ENCODE peak calls at places on chromosomes 13 and 19, in nine cellular contexts. E is thyroid gland, Z is left ventricle myocardium inferior, K is uterus, G is MM.1S, U is mucosa of descending colon, L is astrocyte of the cerebellum, V is HFF-Myc, C is body of pancreas. N is an unnamed sample.

GRCh38 chr13:47241446-47241845 is 344.6 kb upstream of the HTR2A start:
- DNase-seq in E (no peak), Z (no peak), K (no peak), G (no peak), U (no peak), L (no peak), V (no peak), C (no peak), N (no peak)

GRCh38 chr13:74661851-74662250 is 527.6 kb upstream of the KLF12 start:
- DNase-seq in E (no peak), Z (no peak), K (no peak), G (no peak), U (no peak), L (no peak), V (no peak), C (no peak), N (no peak)

GRCh38 chr13:112842931-112843391 is 126.1 kb upstream of the MCF2L start:
- DNase-seq in E (no peak), Z (no peak), K (peak), G (no peak), U (no peak), L (no peak), V (no peak), C (no peak), N (no peak)

GRCh38 chr13:75838366-75839017 is 202.4 kb downstream of the LMO7 start:
- DNase-seq in E (peak), Z (no peak), K (no peak), G (no peak), U (no peak), L (no peak), V (no peak), C (no peak), N (no peak)

GRCh38 chr19:33740811-33741396 is 55.8 kb upstream of the KCTD15 start:
- DNase-seq in E (no peak), Z (no peak), K (no peak), G (peak), U (no peak), L (peak), V (peak), C (peak), N (peak)

GRCh38 chr13:19991531-19991930 is 33.0 kb downstream of the ZMYM2 start:
- DNase-seq in E (no peak), Z (no peak), K (no peak), G (no peak), U (no peak), L (no peak), V (no peak), C (no peak), N (no peak)

GRCh38 chr13:24181991-24182702 is 21.6 kb downstream of the SPATA13 start:
- DNase-seq in E (no peak), Z (no peak), K (no peak), G (no peak), U (no peak), L (no peak), V (no peak), C (peak), N (peak)

GRCh38 chr13:93875527-93875926 is 604.0 kb downstream of the DCT start:
- DNase-seq in E (no peak), Z (no peak), K (no peak), G (no peak), U (no peak), L (peak), V (no peak), C (no peak), N (no peak)

GRCh38 chr19:13621413-13621812 is 115.1 kb upstream of the CACNA1A start:
- DNase-seq in E (no peak), Z (no peak), K (no peak), G (no peak), U (no peak), L (peak), V (peak), C (no peak), N (peak)

GRCh38 chr13:33069365-33069764 is 53.1 kb downstream of the KL start:
- DNase-seq in E (no peak), Z (no peak), K (no peak), G (no peak), U (no peak), L (no peak), V (no peak), C (no peak), N (peak)

GRCh38 chr13:20227288-20227687 is 4.8 kb downstream of the GJB6 start:
- DNase-seq in E (no peak), Z (no peak), K (no peak), G (no peak), U (no peak), L (no peak), V (no peak), C (no peak), N (no peak)

GRCh38 chr13:41995946-41996345 is 35.0 kb upstream of the VWA8 start:
- DNase-seq in E (no peak), Z (no peak), K (no peak), G (no peak), U (no peak), L (peak), V (no peak), C (no peak), N (peak)

GRCh38 chr19:49056101-49056901 is 1.2 kb downstream of the CGB7 start:
- DNase-seq in E (peak), Z (peak), K (peak), G (peak), U (peak), L (no peak), V (no peak), C (peak), N (peak)

GRCh38 chr13:50635504-50635903 is 208.0 kb downstream of the DLEU7 start:
- DNase-seq in E (no peak), Z (no peak), K (peak), G (no peak), U (no peak), L (no peak), V (no peak), C (no peak), N (peak)

GRCh38 chr19:48290341-48290922 is 20.6 kb downstream of the ZNF114 start:
- DNase-seq in E (peak), Z (no peak), K (peak), G (no peak), U (no peak), L (no peak), V (no peak), C (no peak), N (no peak)

GRCh38 chr19:34096020-34096915 is 76.0 kb upstream of the LSM14A start:
- DNase-seq in E (no peak), Z (no peak), K (no peak), G (peak), U (no peak), L (peak), V (peak), C (no peak), N (peak)

GRCh38 chr19:52942371-52943133 is 19.3 kb upstream of the ZNF888 start:
- DNase-seq in E (peak), Z (peak), K (peak), G (peak), U (peak), L (no peak), V (no peak), C (peak), N (peak)

GRCh38 chr13:20547479-20547908 is 19.5 kb upstream of the IFT88 start:
- DNase-seq in E (no peak), Z (no peak), K (no peak), G (no peak), U (no peak), L (no peak), V (no peak), C (peak), N (no peak)

GRCh38 chr13:30552567-30552966 is 65.2 kb upstream of the USPL1 start:
- DNase-seq in E (no peak), Z (no peak), K (no peak), G (no peak), U (no peak), L (no peak), V (no peak), C (no peak), N (no peak)

GRCh38 chr19:4402171-4403004 is at the start of gene CHAF1A:
- DNase-seq in E (peak), Z (peak), K (peak), G (peak), U (peak), L (peak), V (peak), C (peak), N (peak)

GRCh38 chr19:16897572-16898056 is 8.8 kb downstream of the F2RL3 start:
- DNase-seq in E (no peak), Z (no peak), K (peak), G (no peak), U (peak), L (no peak), V (no peak), C (peak), N (no peak)

GRCh38 chr19:1223018-1223855 is 14.6 kb downstream of the CBARP start:
- DNase-seq in E (no peak), Z (no peak), K (no peak), G (no peak), U (no peak), L (no peak), V (no peak), C (peak), N (peak)

GRCh38 chr13:41547253-41548000 is 90.1 kb downstream of the RGCC start:
- DNase-seq in E (no peak), Z (peak), K (peak), G (no peak), U (no peak), L (no peak), V (no peak), C (peak), N (no peak)

GRCh38 chr19:34383599-34383998 is 18.6 kb downstream of the GPI start:
- DNase-seq in E (no peak), Z (no peak), K (no peak), G (no peak), U (no peak), L (no peak), V (no peak), C (no peak), N (no peak)

GRCh38 chr19:35216833-35217707 is 11.5 kb downstream of the FAM187B start:
- DNase-seq in E (no peak), Z (no peak), K (no peak), G (peak), U (no peak), L (no peak), V (no peak), C (peak), N (peak)

GRCh38 chr13:100789481-100789880 is 114.9 kb upstream of the TMTC4 start:
- DNase-seq in E (peak), Z (no peak), K (no peak), G (peak), U (no peak), L (peak), V (no peak), C (peak), N (no peak)

GRCh38 chr13:108269601-108270328 is at the start of gene TNFSF13B:
- DNase-seq in E (peak), Z (peak), K (no peak), G (peak), U (peak), L (no peak), V (no peak), C (peak), N (peak)

GRCh38 chr19:4328243-4328990 is 10.2 kb downstream of the STAP2 start:
- DNase-seq in E (peak), Z (peak), K (peak), G (peak), U (peak), L (peak), V (peak), C (peak), N (peak)

GRCh38 chr19:11853358-11853757 is 4.8 kb downstream of the ZNF439 start:
- DNase-seq in E (no peak), Z (no peak), K (no peak), G (no peak), U (no peak), L (no peak), V (no peak), C (no peak), N (no peak)

GRCh38 chr19:11849264-11849615 is 714 bp downstream of the ZNF439 start:
- DNase-seq in E (peak), Z (no peak), K (no peak), G (no peak), U (no peak), L (no peak), V (no peak), C (no peak), N (no peak)

GRCh38 chr19:11843741-11844140 is 4.8 kb upstream of the ZNF439 start:
- DNase-seq in E (no peak), Z (no peak), K (no peak), G (no peak), U (no peak), L (no peak), V (no peak), C (no peak), N (no peak)

GRCh38 chr19:11848594-11849263 is at the start of gene ZNF439:
- DNase-seq in E (peak), Z (peak), K (peak), G (peak), U (peak), L (peak), V (no peak), C (peak), N (peak)

GRCh38 chr19:11848200-11848593 is 329 bp upstream of the ZNF439 start:
- DNase-seq in E (no peak), Z (no peak), K (no peak), G (no peak), U (no peak), L (no peak), V (no peak), C (no peak), N (no peak)
- H3K4me3 ChIP-seq in E (no peak), Z (peak), K (peak), G (peak), U (no peak), L (peak), V (peak), C (no peak), N (peak)

GRCh38 chr19:3178377-3178972 is at the start of gene S1PR4:
- DNase-seq in E (no peak), Z (no peak), K (no peak), G (no peak), U (peak), L (no peak), V (no peak), C (no peak), N (peak)
- TF ChIP-seq CTCF in E (no peak), Z (no peak), K (no peak), G (no peak), U (no peak), L (no peak), V (no peak), C (no peak), N (peak)

GRCh38 chr13:63409791-63410351 is 1994.2 kb upstream of the PCDH20 start:
- DNase-seq in E (peak), Z (no peak), K (no peak), G (no peak), U (no peak), L (no peak), V (no peak), C (no peak), N (no peak)

GRCh38 chr13:63403726-63404125 is 1988.1 kb upstream of the PCDH20 start:
- DNase-seq in E (peak), Z (no peak), K (no peak), G (no peak), U (no peak), L (no peak), V (no peak), C (no peak), N (no peak)

GRCh38 chr13:63414247-63414646 is 1998.6 kb upstream of the PCDH20 start:
- DNase-seq in E (no peak), Z (no peak), K (no peak), G (no peak), U (no peak), L (no peak), V (no peak), C (no peak), N (no peak)

DNA sequence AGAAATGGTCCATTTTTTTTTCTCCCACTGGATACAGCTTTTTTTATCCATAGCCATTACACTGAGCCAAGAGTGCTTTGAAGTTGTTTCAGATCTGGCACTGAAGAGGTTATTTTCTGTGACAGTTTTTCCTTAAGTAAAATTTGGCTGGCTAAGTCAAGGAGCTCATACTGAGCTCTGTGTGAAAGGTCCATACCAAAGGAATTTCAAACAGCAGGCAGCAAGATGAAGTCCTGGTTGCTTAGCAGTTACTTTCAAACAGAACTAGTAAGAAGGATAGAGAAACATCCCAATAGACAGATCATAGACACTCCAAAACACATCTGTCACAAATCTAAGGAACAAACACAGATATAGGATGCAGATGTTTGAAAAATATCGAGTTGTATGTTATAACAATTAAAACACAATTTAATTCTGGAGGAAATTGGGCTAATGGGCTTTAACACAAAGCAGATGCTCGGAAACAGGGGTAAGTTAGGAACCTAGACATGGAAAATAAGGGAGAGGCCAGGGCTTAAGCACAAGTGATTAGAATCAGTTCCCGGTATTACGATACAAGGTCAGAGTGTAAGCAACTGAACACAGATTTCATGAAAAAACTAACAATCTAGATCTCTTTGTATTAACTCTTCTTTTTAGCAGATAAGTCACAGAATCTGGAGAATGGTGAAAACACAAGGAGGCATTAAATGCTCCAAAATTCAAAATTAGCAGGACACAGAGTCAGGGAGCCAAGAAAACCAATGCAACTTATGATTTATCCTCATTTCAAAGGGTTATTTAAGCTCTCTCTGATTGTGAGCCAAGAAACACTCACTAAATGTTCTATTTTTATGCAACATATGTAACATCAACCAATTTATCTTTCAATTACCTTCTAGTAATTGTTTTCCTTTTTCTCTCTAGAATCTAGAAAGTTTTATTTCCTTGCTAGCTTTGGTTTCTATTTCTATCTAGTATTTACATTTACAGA is 1992.9 kb upstream of the PCDH20 start:
- DNase-seq in E (no peak), Z (no peak), K (no peak), G (no peak), U (no peak), L (peak), V (peak), C (no peak), N (no peak)
- H3K4me3 ChIP-seq in E (no peak), Z (no peak), K (no peak), G (no peak), U (no peak), L (no peak), V (no peak), C (no peak), N (no peak)

DNA sequence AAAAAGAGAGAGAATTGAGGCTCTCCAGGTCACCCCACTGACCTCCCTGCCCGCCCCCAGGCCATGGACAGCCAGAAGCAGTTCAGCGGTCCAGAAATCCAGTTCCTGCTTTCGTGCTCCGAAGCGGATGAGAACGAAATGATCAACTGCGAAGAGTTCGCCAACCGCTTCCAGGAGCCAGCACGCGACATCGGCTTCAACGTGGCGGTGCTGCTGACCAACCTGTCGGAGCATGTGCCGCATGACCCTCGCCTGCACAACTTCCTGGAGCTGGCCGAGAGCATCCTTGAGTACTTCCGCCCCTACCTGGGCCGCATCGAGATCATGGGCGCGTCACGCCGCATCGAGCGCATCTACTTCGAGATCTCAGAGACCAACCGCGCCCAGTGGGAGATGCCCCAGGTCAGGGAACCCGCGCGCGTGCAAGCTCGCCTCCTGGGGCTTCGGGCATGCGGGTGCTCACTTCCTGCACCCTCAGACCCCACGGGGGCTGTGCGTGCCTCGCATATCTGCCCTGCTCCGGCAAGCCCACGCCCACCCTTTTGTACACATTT is 56.6 kb downstream of the MAP4K1 start:
- DNase-seq in E (no peak), Z (no peak), K (no peak), G (no peak), U (no peak), L (no peak), V (no peak), C (no peak), N (no peak)
- TF ChIP-seq CTCF in E (no peak), Z (no peak), K (no peak), G (no peak), U (no peak), L (no peak), V (no peak), C (no peak), N (no peak)

GRCh38 chr13:25468330-25469178 is 96.8 kb downstream of the ATP8A2 start:
- DNase-seq in E (peak), Z (no peak), K (no peak), G (no peak), U (no peak), L (no peak), V (no peak), C (peak), N (peak)
- H3K4me3 ChIP-seq in E (no peak), Z (no peak), K (no peak), G (no peak), U (no peak), L (peak), V (no peak), C (no peak), N (no peak)

GRCh38 chr13:96822900-96823299 is 171.4 kb downstream of the OXGR1 start:
- DNase-seq in E (peak), Z (no peak), K (no peak), G (peak), U (no peak), L (no peak), V (no peak), C (peak), N (peak)
- TF ChIP-seq CTCF in E (peak), Z (no peak), K (no peak), G (peak), U (no peak), L (peak), V (no peak), C (peak), N (peak)

N was measured in GM12865.